ENCODE peak calls at places on chromosomes 6 and 20, in six cellular contexts. P is kidney; Q is NCI-H1436 treated with DMSO at 0.1 percent for 48 hours; S is NAMALWA; X is activated CD4-positive, CD25-positive, alpha-beta regulatory T cell; L is GM12865. N is an unnamed sample.

GRCh38 chr6:163437466-163437865 is 22.9 kb downstream of the QKI start:
- DNase-seq in X (no peak), P (no peak), L (no peak), S (no peak), Q (no peak), N (no peak)

GRCh38 chr20:11274137-11274536 is 600.3 kb upstream of the JAG1 start:
- DNase-seq in S (peak), L (peak), X (no peak), Q (no peak), P (no peak), N (no peak)

GRCh38 chr6:166258854-166259276 is 49.3 kb downstream of the PRR18 start:
- DNase-seq in Q (no peak), L (peak), X (peak), S (no peak), P (no peak), N (no peak)

GRCh38 chr6:41663558-41663957 is 25.3 kb downstream of the MDFI start:
- DNase-seq in L (no peak), Q (no peak), S (no peak), X (no peak), P (peak), N (no peak)

GRCh38 chr6:52598123-52598823 is 21.4 kb upstream of the TRAM2 start:
- DNase-seq in Q (no peak), P (peak), S (peak), X (no peak), L (peak), N (no peak)

GRCh38 chr6:45965787-45966186 is 49.9 kb downstream of the CLIC5 start:
- DNase-seq in X (no peak), L (no peak), P (no peak), S (no peak), Q (no peak), N (no peak)

GRCh38 chr6:50990750-50991446 is 172.2 kb downstream of the TFAP2B start:
- DNase-seq in Q (no peak), L (no peak), P (no peak), X (no peak), S (no peak), N (no peak)

GRCh38 chr6:116572162-116572561 is 858 bp downstream of the RWDD1 start:
- DNase-seq in L (peak), X (no peak), P (no peak), Q (no peak), S (peak), N (no peak)

GRCh38 chr6:17971128-17972073 is 16.0 kb downstream of the KIF13A start:
- DNase-seq in Q (no peak), S (no peak), L (no peak), P (no peak), X (no peak), N (no peak)

GRCh38 chr6:21067521-21067920 is 526.0 kb upstream of the SOX4 start:
- DNase-seq in S (no peak), X (no peak), P (no peak), Q (no peak), L (no peak), N (no peak)

GRCh38 chr6:166782541-166782940 is 155.5 kb upstream of the RPS6KA2 start:
- DNase-seq in X (no peak), Q (no peak), S (no peak), P (no peak), L (no peak), N (no peak)

GRCh38 chr6:119493980-119494379 is 144.4 kb upstream of the MAN1A1 start:
- DNase-seq in L (no peak), Q (no peak), P (no peak), S (no peak), X (no peak), N (no peak)

GRCh38 chr6:54285595-54285994 is 22.6 kb upstream of the TINAG start:
- DNase-seq in X (no peak), P (no peak), S (no peak), L (no peak), Q (no peak), N (no peak)

GRCh38 chr6:116564921-116565872 is 6.1 kb upstream of the RWDD1 start:
- DNase-seq in S (no peak), X (no peak), L (no peak), Q (no peak), P (peak), N (peak)

GRCh38 chr6:36350681-36351091 is 14.0 kb upstream of the BNIP5 start:
- DNase-seq in L (no peak), P (peak), X (no peak), Q (no peak), S (no peak), N (no peak)

GRCh38 chr20:822651-823325 is 10.7 kb upstream of the FAM110A start:
- DNase-seq in Q (no peak), P (peak), X (no peak), S (peak), L (no peak), N (no peak)

GRCh38 chr6:81298751-81299150 is 453.7 kb downstream of the TENT5A start:
- DNase-seq in L (no peak), Q (no peak), P (no peak), X (no peak), S (no peak), N (no peak)

GRCh38 chr20:47620808-47621805 is 119.4 kb downstream of the NCOA3 start:
- DNase-seq in L (peak), S (peak), P (no peak), Q (no peak), X (no peak), N (no peak)

GRCh38 chr6:43705996-43706395 is 18.4 kb upstream of the MRPS18A start:
- DNase-seq in P (no peak), Q (no peak), X (no peak), S (peak), L (peak), N (no peak)

GRCh38 chr6:139152088-139152891 is 17.4 kb downstream of the HECA start:
- DNase-seq in Q (peak), X (no peak), L (no peak), P (no peak), S (no peak), N (no peak)

GRCh38 chr6:12815884-12816600 is 99.5 kb downstream of the PHACTR1 start:
- DNase-seq in S (no peak), P (no peak), Q (no peak), L (no peak), X (no peak), N (no peak)

GRCh38 chr20:61322151-61322860 is 70.2 kb downstream of the CDH4 start:
- DNase-seq in S (no peak), L (no peak), Q (no peak), P (no peak), X (no peak), N (no peak)

GRCh38 chr6:143803769-143804540 is 39.2 kb upstream of the LTV1 start:
- DNase-seq in X (no peak), Q (no peak), P (no peak), L (no peak), S (no peak), N (no peak)

GRCh38 chr6:14381225-14381887 is 263.8 kb downstream of the CD83 start:
- DNase-seq in P (no peak), Q (no peak), X (no peak), S (no peak), L (no peak), N (no peak)

GRCh38 chr6:144161970-144162369 is 11.7 kb downstream of the STX11 start:
- DNase-seq in S (no peak), P (no peak), X (no peak), Q (no peak), L (no peak), N (no peak)

GRCh38 chr6:32847004-32847403 is 3.2 kb upstream of the PSMB8 start:
- DNase-seq in S (no peak), L (no peak), P (no peak), Q (no peak), X (no peak), N (no peak)

GRCh38 chr6:148231572-148231971 is 111.1 kb upstream of the SASH1 start:
- DNase-seq in S (no peak), L (no peak), Q (no peak), P (no peak), X (no peak), N (no peak)

GRCh38 chr6:95593025-95593424 is 15.7 kb downstream of the MANEA start:
- DNase-seq in Q (no peak), S (no peak), X (no peak), P (no peak), L (no peak), N (no peak)

GRCh38 chr20:40323411-40323810 is 365.6 kb downstream of the MAFB start:
- DNase-seq in P (peak), S (no peak), X (no peak), Q (no peak), L (no peak), N (no peak)

GRCh38 chr20:52060794-52061714 is 130.5 kb downstream of the ZFP64 start:
- DNase-seq in Q (no peak), S (no peak), L (no peak), P (no peak), X (no peak), N (no peak)

GRCh38 chr6:158121335-158121734 is 46.7 kb downstream of the SERAC1 start:
- DNase-seq in X (no peak), Q (no peak), P (no peak), L (no peak), S (no peak), N (no peak)

GRCh38 chr20:62808211-62808865 is 3.7 kb downstream of the OGFR start:
- DNase-seq in S (peak), L (peak), Q (no peak), X (peak), P (no peak), N (peak)

GRCh38 chr6:153309666-153310065 is 178.6 kb upstream of the RGS17 start:
- DNase-seq in L (no peak), P (no peak), X (no peak), S (no peak), Q (no peak), N (no peak)

GRCh38 chr20:8291873-8292272 is 159.8 kb downstream of the PLCB1 start:
- DNase-seq in X (no peak), S (no peak), P (no peak), L (no peak), Q (no peak), N (no peak)

GRCh38 chr20:40683221-40683893 is 5.7 kb downstream of the MAFB start:
- DNase-seq in P (peak), Q (no peak), S (no peak), X (no peak), L (no peak), N (peak)

GRCh38 chr6:132491303-132491702 is 21.6 kb downstream of the STX7 start:
- DNase-seq in Q (no peak), L (peak), X (no peak), S (peak), P (no peak), N (no peak)

GRCh38 chr20:6940052-6940451 is 172.6 kb downstream of the BMP2 start:
- DNase-seq in L (peak), Q (peak), P (no peak), S (peak), X (no peak), N (no peak)

GRCh38 chr6:132333639-132334516 is 67.4 kb downstream of the MOXD1 start:
- DNase-seq in P (no peak), Q (no peak), L (no peak), X (no peak), S (no peak), N (no peak)

GRCh38 chr6:20367716-20368485 is 33.8 kb upstream of the E2F3 start:
- DNase-seq in P (no peak), L (no peak), S (no peak), X (no peak), Q (no peak), N (no peak)

GRCh38 chr6:25619222-25619621 is 32.8 kb upstream of the SCGN start:
- DNase-seq in S (no peak), P (no peak), X (no peak), Q (no peak), L (no peak), N (no peak)

N was measured in RWPE2.